ENCODE peak calls at places on chromosomes 5 and 9, in nine cellular contexts. H, C, I, N, K, F, G, B and E are unnamed samples.

GRCh38 chr5:167713186-167713585 is 578.3 kb upstream of the WWC1 start:
- DNase-seq in N (no peak), F (no peak), C (no peak), I (no peak), H (no peak), B (no peak), K (no peak), G (no peak), E (no peak)

GRCh38 chr5:131171276-131171815 is 602 bp downstream of the LYRM7 start:
- DNase-seq in C (no peak), K (no peak), F (no peak), B (no peak), N (peak), I (no peak), G (no peak), H (no peak), E (no peak)

GRCh38 chr5:175796536-175797499 is 74.6 kb upstream of the CPLX2 start:
- DNase-seq in F (peak), B (peak), N (peak), H (peak), I (no peak), G (peak), C (peak), K (peak), E (peak)

GRCh38 chr9:124257865-124258764 is at the start of gene NEK6:
- DNase-seq in C (no peak), H (peak), F (peak), K (no peak), N (no peak), B (peak), G (peak), I (no peak), E (peak)

GRCh38 chr5:171415115-171415730 is 4.2 kb upstream of the FGF18 start:
- DNase-seq in C (no peak), F (no peak), K (peak), H (peak), I (peak), N (no peak), B (peak), G (no peak), E (no peak)

GRCh38 chr9:87343816-87344438 is 153.7 kb upstream of the DAPK1 start:
- DNase-seq in H (peak), C (no peak), G (no peak), K (no peak), N (no peak), F (peak), I (no peak), B (peak), E (no peak)

GRCh38 chr9:116081437-116082110 is 72.0 kb upstream of the PAPPA start:
- DNase-seq in K (no peak), F (no peak), G (no peak), I (no peak), C (no peak), N (no peak), H (peak), B (peak), E (no peak)

GRCh38 chr5:133412661-133413060 is 199.7 kb downstream of the FSTL4 start:
- DNase-seq in B (no peak), K (no peak), N (no peak), C (no peak), I (no peak), G (no peak), F (no peak), H (no peak), E (no peak)

GRCh38 chr5:121969660-121970295 is 8.0 kb downstream of the SRFBP1 start:
- DNase-seq in K (peak), F (peak), B (peak), H (peak), G (no peak), N (no peak), C (no peak), I (no peak), E (no peak)

GRCh38 chr9:83056180-83056579 is 6.8 kb downstream of the RASEF start:
- DNase-seq in G (no peak), B (no peak), I (no peak), F (no peak), K (no peak), H (no peak), N (no peak), C (no peak), E (no peak)

GRCh38 chr9:97307500-97308163 is at the start of gene CCDC180:
- DNase-seq in F (peak), C (no peak), H (peak), K (peak), I (peak), G (no peak), B (peak), N (no peak), E (peak)

GRCh38 chr5:1515921-1516571 is 7.7 kb downstream of the LPCAT1 start:
- DNase-seq in I (peak), F (peak), C (no peak), H (no peak), K (no peak), N (no peak), B (no peak), G (no peak), E (peak)

GRCh38 chr5:167766957-167767356 is 524.5 kb upstream of the WWC1 start:
- DNase-seq in N (no peak), G (no peak), H (no peak), F (no peak), I (no peak), C (no peak), B (peak), K (no peak), E (no peak)

GRCh38 chr5:73911761-73912393 is 285.9 kb downstream of the ARHGEF28 start:
- DNase-seq in H (no peak), N (no peak), K (peak), G (peak), B (peak), C (no peak), F (peak), I (no peak), E (peak)

DNA sequence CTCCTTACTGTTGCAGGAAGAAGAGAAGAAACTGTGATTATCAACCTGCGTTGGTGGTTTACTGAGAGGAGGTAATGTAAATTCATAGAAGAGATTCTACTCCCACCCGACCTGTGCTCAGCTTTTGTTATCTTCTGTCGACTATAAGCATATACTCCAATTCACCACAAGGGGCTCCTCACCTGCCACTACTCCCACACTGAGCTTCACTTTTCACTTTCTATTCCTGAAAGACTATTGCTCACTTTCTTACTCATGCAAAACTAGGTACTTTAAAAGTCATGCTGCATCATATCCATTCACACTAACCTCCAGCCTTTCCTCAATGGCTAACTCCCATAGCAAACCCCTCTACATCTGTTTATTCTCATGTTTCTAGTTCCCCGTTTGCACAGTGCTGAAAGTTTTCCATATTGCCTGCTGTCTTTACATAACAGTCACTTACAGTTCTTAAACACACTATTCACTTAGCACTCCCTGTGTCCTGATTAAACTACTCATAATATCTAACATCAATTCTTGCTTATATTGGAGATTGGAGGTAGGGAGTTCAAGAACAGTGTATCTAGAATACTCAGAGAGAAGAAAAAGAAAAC is 1062.6 kb downstream of the NR2F1-AS1 start:
- DNase-seq in F (peak), I (no peak), G (no peak), K (peak), H (peak), B (peak), C (peak), N (no peak), E (peak)
- TF ChIP-seq CTCF in F (peak), I (peak), G (peak), K (peak), H (peak), B (peak), C (peak), N (peak), E (peak)

GRCh38 chr5:94788527-94788926 is 170.1 kb downstream of the SLF1 start:
- DNase-seq in H (no peak), C (no peak), N (no peak), K (no peak), B (no peak), I (no peak), G (no peak), F (no peak), E (no peak)

GRCh38 chr5:94793113-94793815 is 174.8 kb downstream of the SLF1 start:
- DNase-seq in B (peak), G (peak), I (no peak), C (peak), K (peak), H (peak), F (peak), N (no peak), E (peak)

GRCh38 chr5:94791787-94792186 is 173.3 kb downstream of the SLF1 start:
- DNase-seq in F (no peak), K (no peak), H (no peak), B (no peak), N (no peak), C (no peak), G (peak), I (no peak), E (no peak)

DNA sequence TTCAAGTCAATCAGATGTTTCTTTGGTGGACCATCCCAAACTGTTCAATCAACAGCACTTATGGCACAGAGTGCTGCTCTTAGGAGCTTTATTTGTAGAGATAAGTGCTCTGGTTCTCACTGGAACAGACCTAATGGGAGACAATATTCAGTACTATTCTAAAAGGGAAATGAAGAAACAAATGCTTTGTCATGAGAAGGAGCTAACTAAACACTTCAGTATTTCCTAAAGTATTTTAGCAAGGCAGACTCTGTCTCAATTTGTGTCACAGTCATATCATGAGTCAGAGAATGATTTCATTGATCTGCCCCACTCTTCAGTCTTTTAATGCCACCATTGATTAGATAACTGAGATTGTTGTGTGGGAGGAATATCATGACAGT is 175.3 kb downstream of the SLF1 start:
- DNase-seq in H (peak), I (no peak), F (peak), C (no peak), B (peak), K (no peak), G (peak), N (no peak), E (peak)
- H3K4me3 ChIP-seq in H (no peak), I (no peak), F (no peak), C (no peak), B (no peak), K (no peak), G (no peak), N (no peak), E (no peak)

GRCh38 chr9:95407524-95407923 is 90.0 kb upstream of the FANCC start:
- DNase-seq in F (no peak), H (no peak), N (no peak), I (no peak), G (no peak), K (no peak), C (no peak), B (no peak), E (no peak)
- TF ChIP-seq CTCF in F (no peak), H (no peak), N (no peak), I (no peak), G (no peak), K (no peak), C (no peak), B (no peak), E (no peak)

GRCh38 chr9:36993933-36994764 is 39.9 kb downstream of the PAX5 start:
- DNase-seq in I (no peak), N (no peak), F (no peak), H (peak), K (no peak), G (peak), C (no peak), B (no peak), E (no peak)
- H3K4me3 ChIP-seq in I (no peak), N (no peak), F (no peak), H (no peak), K (no peak), G (peak), C (no peak), B (no peak), E (no peak)

GRCh38 chr5:148653271-148653839 is 972 bp downstream of the HTR4 start:
- DNase-seq in C (no peak), K (no peak), N (no peak), B (no peak), F (no peak), I (no peak), G (no peak), H (no peak), E (no peak)

GRCh38 chr5:148653840-148654781 is at the start of gene HTR4:
- DNase-seq in I (no peak), G (no peak), H (no peak), N (peak), F (no peak), C (no peak), K (no peak), B (no peak), E (no peak)

GRCh38 chr5:148651528-148651927 is 2.8 kb downstream of the HTR4 start:
- DNase-seq in G (no peak), I (no peak), F (no peak), N (no peak), C (no peak), K (no peak), H (no peak), B (no peak), E (no peak)
- TF ChIP-seq CTCF in G (no peak), I (no peak), F (no peak), N (no peak), C (no peak), K (no peak), H (no peak), B (no peak), E (no peak)